ENCODE peak calls at places on chromosomes 4 and X, in nine cellular contexts. N is activated T-helper 2 cell treated with anti-CD3 and anti-CD28 coated beads, Interferon-gamma antibody, Interleukin-2, Interleukin-4, amounts not matched to agents 10 μg/mL and 5 μg/mL and 100 μg/mL, durations not matched to agents 14 hours and 24 hours and 36 hours; I is sciatic nerve; H is NCI-H2081; Z is Ammon's horn; M is NCI-H446 treated with DMSO at 0.1 percent for 48 hours; S is dermis blood vessel endothelial cell; R is stimulated activated CD4-positive, alpha-beta T cell treated with anti-CD3 and anti-CD28 coated beads, Interleukin-1b, Interleukin-23, amount 100 ng/mL, for 1 hour; T is activated effector memory CD4-positive, alpha-beta T cell treated with anti-CD3 and anti-CD28 coated beads, Interleukin-2, amount 50 U/mL, for 16 hours. J is an unnamed sample.

GRCh38 chrX:6965729-6966128 is 181.8 kb upstream of the STS start:
- DNase-seq in M (no peak), I (no peak), H (no peak), S (no peak), R (no peak), Z (no peak), T (no peak), N (no peak), J (no peak)

GRCh38 chr4:133808151-133808550 is 393.4 kb downstream of the PABPC4L start:
- DNase-seq in N (no peak), S (no peak), R (no peak), H (no peak), I (no peak), M (no peak), T (no peak), Z (no peak), J (no peak)

GRCh38 chrX:136047001-136047642 is 61.9 kb downstream of the SLC9A6 start:
- DNase-seq in S (no peak), N (no peak), H (no peak), I (no peak), R (no peak), Z (no peak), T (no peak), M (no peak), J (no peak)

GRCh38 chr4:181959121-181959520 is 284.1 kb upstream of the TENM3 start:
- DNase-seq in Z (no peak), N (no peak), I (no peak), H (no peak), T (no peak), R (no peak), M (no peak), S (no peak), J (no peak)

GRCh38 chr4:2051086-2051485 is 8.0 kb upstream of the NAT8L start:
- DNase-seq in N (no peak), I (no peak), H (no peak), Z (no peak), M (no peak), S (no peak), T (no peak), R (no peak), J (no peak)

GRCh38 chr4:99510721-99511120 is at the start of gene C4orf17:
- DNase-seq in R (no peak), S (no peak), H (no peak), T (no peak), M (no peak), I (no peak), N (no peak), Z (no peak), J (no peak)

GRCh38 chr4:87035881-87036509 is 101.2 kb downstream of the AFF1 start:
- DNase-seq in S (no peak), M (no peak), R (no peak), H (no peak), I (no peak), N (no peak), Z (no peak), T (no peak), J (no peak)

GRCh38 chrX:72130762-72131231 is 918 bp downstream of the RTL5 start:
- DNase-seq in S (no peak), N (no peak), I (no peak), M (no peak), R (no peak), T (no peak), H (no peak), Z (no peak), J (no peak)

GRCh38 chrX:149950681-149951080 is 12.4 kb upstream of the EOLA2 start:
- DNase-seq in T (no peak), N (no peak), Z (peak; percentile 25), R (no peak), S (peak; percentile 76), H (no peak), M (peak; percentile 46), I (no peak), J (peak; percentile 11)

GRCh38 chrX:70264784-70265183 is 3.4 kb upstream of the ARR3 start:
- DNase-seq in I (no peak), N (no peak), Z (no peak), M (no peak), T (no peak), S (peak; percentile 0), H (no peak), R (no peak), J (no peak)

GRCh38 chr4:94826206-94826605 is 68.5 kb downstream of the BMPR1B start:
- DNase-seq in S (no peak), Z (no peak), R (no peak), I (no peak), H (peak; percentile 49), M (no peak), T (no peak), N (no peak), J (no peak)

GRCh38 chr4:145345401-145345800 is 136.3 kb upstream of the SMAD1 start:
- DNase-seq in T (no peak), S (no peak), R (no peak), M (no peak), I (no peak), N (no peak), Z (no peak), H (no peak), J (no peak)

GRCh38 chrX:49174723-49175122 is 3.0 kb downstream of the PLP2 start:
- DNase-seq in M (no peak), H (no peak), R (no peak), N (no peak), Z (no peak), S (no peak), T (no peak), I (no peak), J (no peak)

GRCh38 chr4:7040760-7041159 is 2.4 kb upstream of the TADA2B start:
- DNase-seq in S (no peak), T (no peak), H (no peak), M (no peak), I (no peak), R (no peak), Z (no peak), N (no peak), J (no peak)

J was measured in H54.